ENCODE peak calls at places on chromosomes 1 and 21, in seven cellular contexts. I, G, T, K, X, L and Y are unnamed samples.

GRCh38 chr1:31699341-31699891 is 4.4 kb downstream of the COL16A1 start:
- DNase-seq in I (no peak), G (no peak), T (no peak), K (no peak), X (no peak), L (no peak), Y (no peak)

GRCh38 chr1:203028067-203028783 is 1.9 kb downstream of the PPFIA4 start:
- DNase-seq in I (no peak), G (no peak), T (no peak), K (no peak), X (no peak), L (no peak), Y (no peak)

GRCh38 chr1:21067551-21068227 is 109.0 kb downstream of the EIF4G3 start:
- DNase-seq in I (no peak), G (no peak), T (no peak), K (no peak), X (no peak), L (no peak), Y (no peak)

GRCh38 chr1:57072775-57073174 is 107.0 kb upstream of the C8B start:
- DNase-seq in I (no peak), G (no peak), T (no peak), K (no peak), X (no peak), L (no peak), Y (no peak)

GRCh38 chr1:233641029-233641428 is 27.1 kb downstream of the KCNK1 start:
- DNase-seq in I (no peak), G (no peak), T (no peak), K (no peak), X (no peak), L (no peak), Y (no peak)

GRCh38 chr1:198892065-198892464 is 253.2 kb downstream of the PTPRC start:
- DNase-seq in I (no peak), G (no peak), T (no peak), K (no peak), X (no peak), L (no peak), Y (no peak)

GRCh38 chr1:244801246-244801645 is 34.2 kb upstream of the COX20 start:
- DNase-seq in I (peak; percentile 36), G (peak; percentile 19), T (no peak), K (no peak), X (no peak), L (peak; percentile 44), Y (peak; percentile 39)

GRCh38 chr21:31614705-31615104 is 44.8 kb upstream of the SOD1 start:
- DNase-seq in I (no peak), G (no peak), T (no peak), K (no peak), X (no peak), L (no peak), Y (no peak)

GRCh38 chr1:182855886-182856285 is 16.7 kb downstream of the DHX9 start:
- DNase-seq in I (no peak), G (no peak), T (no peak), K (no peak), X (no peak), L (no peak), Y (no peak)

GRCh38 chr21:36005879-36006400 is 54.4 kb downstream of the SETD4 start:
- DNase-seq in I (no peak), G (no peak), T (no peak), K (no peak), X (no peak), L (no peak), Y (no peak)

GRCh38 chr1:183841950-183842816 is 37.3 kb downstream of the RGL1 start:
- DNase-seq in I (no peak), G (no peak), T (no peak), K (no peak), X (no peak), L (peak; percentile 3), Y (peak; percentile 35)

GRCh38 chr1:234545512-234546386 is 64.2 kb downstream of the IRF2BP2 start:
- DNase-seq in I (no peak), G (no peak), T (no peak), K (no peak), X (no peak), L (no peak), Y (no peak)

GRCh38 chr1:52365091-52365745 is 787 bp downstream of the CC2D1B start:
- DNase-seq in I (no peak), G (no peak), T (peak; percentile 76), K (peak; percentile 53), X (peak; percentile 87), L (no peak), Y (peak; percentile 50)

GRCh38 chr1:219812491-219813221 is 115.7 kb downstream of the SLC30A10 start:
- DNase-seq in I (no peak), G (no peak), T (no peak), K (peak; percentile 79), X (no peak), L (peak; percentile 3), Y (peak; percentile 49)